ENCODE peak calls at places on chromosomes 16 and 17, in nine cellular contexts. N is tibial nerve, W is lower lobe of right lung, K is dorsolateral prefrontal cortex, C is foreskin fibroblast, X is AG10803, O is astrocyte of the spinal cord, Q is choroid plexus epithelial cell, V is fibroblast of the aortic adventitia. U is an unnamed sample.

GRCh38 chr17:78330570-78331224 is 29.2 kb downstream of the SOCS3 start:
- DNase-seq in N (no peak), W (no peak), K (no peak), C (no peak), X (no peak), O (peak), Q (no peak), V (no peak), U (no peak)

GRCh38 chr17:39809221-39809620 is 54.9 kb downstream of the IKZF3 start:
- DNase-seq in N (no peak), W (no peak), K (no peak), C (no peak), X (no peak), O (no peak), Q (no peak), V (no peak), U (no peak)

GRCh38 chr17:13346996-13347762 is 254.6 kb downstream of the HS3ST3A1 start:
- DNase-seq in N (no peak), W (no peak), K (no peak), C (peak), X (peak), O (peak), Q (peak), V (peak), U (peak)

GRCh38 chr17:61903251-61903650 is 24.5 kb downstream of the INTS2 start:
- DNase-seq in N (no peak), W (no peak), K (no peak), C (no peak), X (no peak), O (no peak), Q (no peak), V (no peak), U (no peak)

GRCh38 chr16:54335230-54335629 is 48.6 kb upstream of the IRX3 start:
- DNase-seq in N (no peak), W (no peak), K (no peak), C (no peak), X (peak), O (no peak), Q (peak), V (peak), U (no peak)

GRCh38 chr16:66028505-66029216 is 337.8 kb upstream of the CDH5 start:
- DNase-seq in N (peak), W (no peak), K (no peak), C (peak), X (peak), O (peak), Q (peak), V (peak), U (no peak)

GRCh38 chr16:4859190-4859899 is 12.1 kb downstream of the UBN1 start:
- DNase-seq in N (no peak), W (no peak), K (no peak), C (no peak), X (no peak), O (peak), Q (no peak), V (no peak), U (no peak)

GRCh38 chr17:82839617-82840292 is at the start of gene ZNF750:
- DNase-seq in N (no peak), W (no peak), K (no peak), C (no peak), X (no peak), O (no peak), Q (no peak), V (no peak), U (no peak)

GRCh38 chr17:47736501-47737211 is 3.6 kb downstream of the TBX21 start:
- DNase-seq in N (no peak), W (no peak), K (peak), C (no peak), X (no peak), O (no peak), Q (no peak), V (no peak), U (no peak)

GRCh38 chr16:27724491-27724878 is 174.5 kb downstream of the KATNIP start:
- DNase-seq in N (no peak), W (no peak), K (peak), C (no peak), X (peak), O (no peak), Q (no peak), V (peak), U (no peak)

GRCh38 chr16:73032548-73033270 is 15.2 kb downstream of the ZFHX3 start:
- DNase-seq in N (no peak), W (no peak), K (no peak), C (no peak), X (no peak), O (no peak), Q (no peak), V (no peak), U (no peak)

GRCh38 chr17:4968916-4969550 is 1.4 kb upstream of the SPAG7 start:
- DNase-seq in N (no peak), W (no peak), K (no peak), C (peak), X (peak), O (peak), Q (peak), V (peak), U (peak)

GRCh38 chr17:9643611-9644010 is 1.7 kb upstream of the USP43 start:
- DNase-seq in N (no peak), W (no peak), K (no peak), C (no peak), X (peak), O (no peak), Q (peak), V (no peak), U (no peak)

GRCh38 chr17:80679816-80680215 is 135.2 kb downstream of the RPTOR start:
- DNase-seq in N (no peak), W (no peak), K (no peak), C (no peak), X (no peak), O (no peak), Q (no peak), V (no peak), U (no peak)

GRCh38 chr17:42372142-42372541 is 16.1 kb downstream of the STAT3 start:
- DNase-seq in N (no peak), W (no peak), K (no peak), C (no peak), X (no peak), O (no peak), Q (no peak), V (no peak), U (no peak)

GRCh38 chr17:73156887-73157870 is 7.6 kb upstream of the SSTR2 start:
- DNase-seq in N (no peak), W (no peak), K (no peak), C (no peak), X (no peak), O (no peak), Q (peak), V (no peak), U (no peak)

GRCh38 chr17:64171041-64171440 is 41.1 kb upstream of the ERN1 start:
- DNase-seq in N (no peak), W (no peak), K (no peak), C (no peak), X (no peak), O (no peak), Q (no peak), V (peak), U (no peak)

GRCh38 chr16:51402785-51403184 is 251.7 kb upstream of the SALL1 start:
- DNase-seq in N (no peak), W (no peak), K (no peak), C (peak), X (peak), O (no peak), Q (peak), V (peak), U (no peak)

GRCh38 chr17:30519707-30520106 is 42.5 kb downstream of the GOSR1 start:
- DNase-seq in N (no peak), W (no peak), K (no peak), C (peak), X (peak), O (peak), Q (peak), V (peak), U (peak)

GRCh38 chr17:29948460-29949185 is 7.2 kb downstream of the EFCAB5 start:
- DNase-seq in N (no peak), W (no peak), K (no peak), C (no peak), X (no peak), O (no peak), Q (no peak), V (no peak), U (no peak)

GRCh38 chr17:18228176-18228682 is 2.8 kb downstream of the LLGL1 start:
- DNase-seq in N (no peak), W (no peak), K (no peak), C (peak), X (no peak), O (no peak), Q (no peak), V (no peak), U (no peak)

GRCh38 chr16:88789593-88789992 is 4.6 kb upstream of the PIEZO1 start:
- DNase-seq in N (no peak), W (peak), K (no peak), C (no peak), X (no peak), O (no peak), Q (no peak), V (no peak), U (no peak)

GRCh38 chr16:596736-597060 is 6.8 kb downstream of the RAB40C start:
- DNase-seq in N (no peak), W (no peak), K (no peak), C (no peak), X (no peak), O (no peak), Q (no peak), V (no peak), U (no peak)

GRCh38 chr16:593406-593805 is 3.5 kb downstream of the RAB40C start:
- DNase-seq in N (no peak), W (peak), K (no peak), C (no peak), X (no peak), O (no peak), Q (no peak), V (no peak), U (no peak)

GRCh38 chr16:593807-594206 is 3.9 kb downstream of the RAB40C start:
- DNase-seq in N (no peak), W (peak), K (no peak), C (no peak), X (no peak), O (no peak), Q (no peak), V (no peak), U (no peak)

GRCh38 chr16:595942-596735 is 6.3 kb downstream of the RAB40C start:
- DNase-seq in N (no peak), W (peak), K (peak), C (no peak), X (no peak), O (no peak), Q (no peak), V (no peak), U (no peak)

DNA sequence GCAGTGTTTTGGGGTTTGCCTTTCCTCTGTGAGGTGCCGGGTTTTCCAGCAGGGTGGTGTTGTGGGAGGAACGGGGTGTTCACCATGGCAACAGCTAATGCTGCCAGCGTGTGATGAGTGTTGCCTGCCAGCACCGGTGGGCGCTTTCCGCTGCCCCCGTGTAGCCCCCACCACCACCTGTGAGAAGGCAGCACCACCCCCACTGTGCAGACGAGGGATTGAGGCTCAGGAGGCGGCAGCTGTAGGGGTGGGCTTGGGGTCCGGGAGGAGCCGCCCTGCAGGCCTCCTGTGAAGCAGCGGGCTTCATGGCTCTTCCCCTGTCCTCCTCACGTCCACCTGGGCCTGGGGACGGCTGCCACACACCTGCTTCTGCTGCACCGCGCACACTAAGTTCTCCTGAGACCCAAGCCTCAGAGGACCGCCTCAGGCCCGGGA is 5.2 kb downstream of the RAB40C start:
- DNase-seq in N (no peak), W (no peak), K (no peak), C (no peak), X (no peak), O (no peak), Q (no peak), V (no peak), U (no peak)
- H3K4me3 ChIP-seq in N (no peak), W (no peak), K (no peak), C (no peak), X (no peak), O (no peak), Q (no peak), V (no peak), U (no peak)

DNA sequence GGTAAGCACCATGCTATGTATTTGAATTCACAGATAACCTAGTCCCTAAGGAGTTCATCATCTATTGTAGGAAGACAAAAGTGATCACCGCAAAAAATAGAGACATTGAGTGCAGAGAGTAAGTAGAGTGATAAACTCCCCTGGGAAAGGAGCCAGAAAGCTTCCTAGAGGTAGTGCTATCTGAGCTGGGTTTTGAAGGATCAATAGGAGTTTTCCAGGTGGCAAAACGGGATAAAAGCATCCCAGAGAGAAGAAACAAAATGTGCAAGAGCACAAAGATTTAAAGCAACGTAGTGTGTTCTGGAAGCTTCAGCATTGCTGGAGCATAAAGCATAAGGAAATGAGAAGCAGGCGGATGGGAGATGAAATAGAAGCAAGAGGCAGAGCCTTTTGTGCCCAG is 120.7 kb upstream of the PLCG2 start:
- DNase-seq in N (no peak), W (no peak), K (no peak), C (no peak), X (no peak), O (no peak), Q (no peak), V (no peak), U (no peak)
- TF ChIP-seq CTCF in N (no peak), W (no peak), K (no peak), C (no peak), X (no peak), O (no peak), Q (no peak), V (no peak), U (no peak)

GRCh38 chr16:1774456-1774795 is 1.5 kb upstream of the MRPS34 start:
- DNase-seq in N (no peak), W (no peak), K (no peak), C (no peak), X (no peak), O (no peak), Q (no peak), V (no peak), U (no peak)

GRCh38 chr16:1772362-1772907 is at the start of gene EME2:
- DNase-seq in N (no peak), W (no peak), K (no peak), C (peak), X (no peak), O (no peak), Q (peak), V (no peak), U (no peak)

GRCh38 chr16:1772908-1773702 is at the start of gene MRPS34:
- DNase-seq in N (peak), W (peak), K (peak), C (peak), X (peak), O (peak), Q (peak), V (peak), U (no peak)

GRCh38 chr16:1775006-1775845 is 2.3 kb upstream of the MRPS34 start:
- DNase-seq in N (no peak), W (no peak), K (no peak), C (no peak), X (no peak), O (no peak), Q (no peak), V (no peak), U (no peak)

GRCh38 chr16:1773703-1774455 is 945 bp upstream of the MRPS34 start:
- DNase-seq in N (no peak), W (no peak), K (no peak), C (peak), X (peak), O (peak), Q (peak), V (peak), U (no peak)
- H3K4me3 ChIP-seq in N (peak), W (peak), K (peak), C (peak), X (peak), O (peak), Q (peak), V (peak), U (peak)

GRCh38 chr17:58590377-58590776 is 75.9 kb upstream of the MTMR4 start:
- DNase-seq in N (no peak), W (no peak), K (no peak), C (no peak), X (no peak), O (no peak), Q (no peak), V (no peak), U (no peak)

GRCh38 chr17:58595194-58595792 is 80.9 kb upstream of the MTMR4 start:
- DNase-seq in N (no peak), W (no peak), K (no peak), C (no peak), X (no peak), O (no peak), Q (no peak), V (no peak), U (no peak)

GRCh38 chr17:58587713-58588117 is 73.3 kb upstream of the MTMR4 start:
- DNase-seq in N (peak), W (peak), K (peak), C (peak), X (peak), O (peak), Q (peak), V (peak), U (no peak)

GRCh38 chr17:58593121-58593520 is 78.7 kb upstream of the MTMR4 start:
- DNase-seq in N (no peak), W (no peak), K (no peak), C (no peak), X (no peak), O (no peak), Q (no peak), V (no peak), U (no peak)

GRCh38 chr17:58591455-58591854 is 77.0 kb upstream of the MTMR4 start:
- DNase-seq in N (no peak), W (no peak), K (no peak), C (no peak), X (no peak), O (no peak), Q (peak), V (no peak), U (no peak)
- TF ChIP-seq CTCF in N (no peak), W (no peak), K (no peak), C (no peak), X (peak), O (no peak), Q (no peak), V (peak), U (no peak)

U was measured in HFF-Myc.